ENCODE peak calls at places on chromosomes 13 and 19, in four cellular contexts. One of them, this sample, is unnamed.

GRCh38 chr19:5627395-5627904 is 4.6 kb downstream of the SAFB start:
- DNase-seq in GF-D8: peak; percentile 47
- DNase-seq in EH: peak; percentile 74
- DNase-seq in BE2C: no peak
- DNase-seq in this sample: peak; percentile 43

GRCh38 chr19:30677702-30678101 is 305.5 kb downstream of the ZNF536 start:
- DNase-seq in GF-D8: no peak
- DNase-seq in EH: no peak
- DNase-seq in BE2C: no peak
- DNase-seq in this sample: no peak

GRCh38 chr13:42992585-42993122 is 613 bp upstream of the EPSTI1 start:
- DNase-seq in GF-D8: no peak
- DNase-seq in EH: peak; percentile 9
- DNase-seq in BE2C: no peak
- DNase-seq in this sample: no peak

GRCh38 chr19:13401388-13401787 is 104.9 kb downstream of the CACNA1A start:
- DNase-seq in GF-D8: no peak
- DNase-seq in EH: peak; percentile 36
- DNase-seq in BE2C: peak; percentile 34
- DNase-seq in this sample: peak; percentile 15

GRCh38 chr13:103884139-103884723 is 818.0 kb upstream of the SLC10A2 start:
- DNase-seq in GF-D8: no peak
- DNase-seq in EH: no peak
- DNase-seq in BE2C: no peak
- DNase-seq in this sample: no peak

GRCh38 chr19:3528080-3528479 is 10.9 kb upstream of the TEKTIP1 start:
- DNase-seq in GF-D8: no peak
- DNase-seq in EH: no peak
- DNase-seq in BE2C: no peak
- DNase-seq in this sample: no peak

GRCh38 chr19:6062274-6062673 is 48.0 kb downstream of the RFX2 start:
- DNase-seq in GF-D8: peak; percentile 89
- DNase-seq in EH: no peak
- DNase-seq in BE2C: no peak
- DNase-seq in this sample: peak; percentile 35

GRCh38 chr13:107222619-107223018 is 654.7 kb upstream of the ARGLU1 start:
- DNase-seq in GF-D8: no peak
- DNase-seq in EH: no peak
- DNase-seq in BE2C: no peak
- DNase-seq in this sample: no peak

This sample was measured in AG10803.